ENCODE peak calls at places on chromosomes 16 and 17, in nine cellular contexts. E is AG09309, H is lung, X is astrocyte of the hippocampus, G is cardiac fibroblast, V is kidney glomerular epithelial cell, D is epithelial cell of esophagus, I is Calu3, M is fibroblast of pulmonary artery. N is an unnamed sample.

GRCh38 chr17:78204387-78205123 is 9.5 kb upstream of the BIRC5 start:
- DNase-seq in E (no peak), H (no peak), X (no peak), G (no peak), V (no peak), D (no peak), I (no peak), M (no peak), N (no peak)

GRCh38 chr17:17063546-17064122 is 21.4 kb downstream of the MPRIP start:
- DNase-seq in E (no peak), H (peak; percentile 78), X (no peak), G (peak; percentile 46), V (no peak), D (peak; percentile 34), I (no peak), M (no peak), N (no peak)

GRCh38 chr16:27315333-27316037 is 1.7 kb downstream of the IL4R start:
- DNase-seq in E (peak; percentile 39), H (peak; percentile 71), X (no peak), G (peak; percentile 90), V (peak; percentile 15), D (peak; percentile 97), I (peak; percentile 77), M (peak; percentile 95), N (peak; percentile 91)

GRCh38 chr17:15398291-15398690 is 56.9 kb upstream of the TEKT3 start:
- DNase-seq in E (no peak), H (no peak), X (peak; percentile 88), G (peak; percentile 43), V (no peak), D (no peak), I (no peak), M (peak; percentile 36), N (no peak)

GRCh38 chr16:79897444-79898146 is 297.1 kb upstream of the MAF start:
- DNase-seq in E (no peak), H (no peak), X (peak; percentile 31), G (peak; percentile 5), V (peak; percentile 84), D (no peak), I (peak; percentile 13), M (peak; percentile 2), N (no peak)

GRCh38 chr17:46908352-46908751 is 14.6 kb upstream of the GOSR2 start:
- DNase-seq in E (no peak), H (no peak), X (no peak), G (no peak), V (no peak), D (no peak), I (no peak), M (no peak), N (no peak)

GRCh38 chr16:4179020-4179419 is 62.8 kb upstream of the ADCY9 start:
- DNase-seq in E (no peak), H (peak; percentile 79), X (no peak), G (peak; percentile 58), V (no peak), D (peak; percentile 96), I (peak; percentile 47), M (peak; percentile 62), N (peak; percentile 66)

GRCh38 chr16:52597073-52597771 is 50.3 kb upstream of the TOX3 start:
- DNase-seq in E (no peak), H (no peak), X (peak; percentile 36), G (no peak), V (no peak), D (no peak), I (no peak), M (no peak), N (no peak)

GRCh38 chr17:28612936-28613872 is 781 bp downstream of the RSKR start:
- DNase-seq in E (no peak), H (no peak), X (peak; percentile 61), G (peak; percentile 59), V (peak; percentile 7), D (peak; percentile 28), I (peak; percentile 46), M (peak; percentile 54), N (no peak)

GRCh38 chr17:46003907-46004748 is 5.1 kb downstream of the STH start:
- DNase-seq in E (no peak), H (no peak), X (peak; percentile 73), G (peak; percentile 46), V (no peak), D (no peak), I (peak; percentile 62), M (peak; percentile 23), N (no peak)

GRCh38 chr17:21019976-21020575 is 22.7 kb downstream of the USP22 start:
- DNase-seq in E (no peak), H (no peak), X (peak; percentile 44), G (peak; percentile 49), V (no peak), D (no peak), I (peak; percentile 13), M (peak; percentile 53), N (no peak)

GRCh38 chr16:22325598-22326368 is 28.6 kb downstream of the POLR3E start:
- DNase-seq in E (no peak), H (no peak), X (no peak), G (no peak), V (no peak), D (no peak), I (no peak), M (no peak), N (no peak)

GRCh38 chr16:57863434-57864160 is 61.3 kb upstream of the KIFC3 start:
- DNase-seq in E (peak; percentile 63), H (peak; percentile 68), X (peak; percentile 86), G (peak; percentile 89), V (peak; percentile 80), D (peak; percentile 74), I (peak; percentile 75), M (peak; percentile 84), N (peak; percentile 68)

GRCh38 chr17:47851764-47852112 is 775 bp upstream of the SP6 start:
- DNase-seq in E (no peak), H (no peak), X (no peak), G (no peak), V (no peak), D (no peak), I (no peak), M (no peak), N (no peak)

GRCh38 chr16:89949121-89949742 is 677 bp downstream of the DEF8 start:
- DNase-seq in E (no peak), H (no peak), X (peak; percentile 22), G (no peak), V (no peak), D (no peak), I (no peak), M (no peak), N (no peak)

GRCh38 chr17:62703776-62704380 is 76.4 kb downstream of the MRC2 start:
- DNase-seq in E (no peak), H (peak; percentile 77), X (peak; percentile 92), G (peak; percentile 65), V (peak; percentile 44), D (peak; percentile 76), I (peak; percentile 82), M (peak; percentile 62), N (no peak)

GRCh38 chr16:59701987-59702386 is 967.9 kb upstream of the GOT2 start:
- DNase-seq in E (no peak), H (no peak), X (no peak), G (no peak), V (no peak), D (no peak), I (no peak), M (no peak), N (no peak)

GRCh38 chr17:54257440-54257839 is 434.7 kb downstream of the KIF2B start:
- DNase-seq in E (no peak), H (no peak), X (no peak), G (no peak), V (no peak), D (peak; percentile 23), I (no peak), M (no peak), N (no peak)

GRCh38 chr16:86630471-86630870 is 52.1 kb downstream of the FOXL1 start:
- DNase-seq in E (no peak), H (no peak), X (no peak), G (no peak), V (no peak), D (no peak), I (no peak), M (no peak), N (no peak)

GRCh38 chr17:58306131-58306951 is 22.3 kb downstream of the TSPOAP1 start:
- DNase-seq in E (no peak), H (peak; percentile 10), X (no peak), G (no peak), V (no peak), D (no peak), I (no peak), M (no peak), N (no peak)

GRCh38 chr17:47967607-47968252 is 3.2 kb upstream of the CDK5RAP3 start:
- DNase-seq in E (peak; percentile 50), H (no peak), X (peak; percentile 83), G (peak; percentile 66), V (peak; percentile 22), D (peak; percentile 96), I (no peak), M (peak; percentile 70), N (peak; percentile 97)

GRCh38 chr17:14745122-14745521 is 444.2 kb downstream of the HS3ST3B1 start:
- DNase-seq in E (peak; percentile 67), H (no peak), X (no peak), G (peak; percentile 76), V (no peak), D (peak; percentile 83), I (no peak), M (peak; percentile 83), N (peak; percentile 74)

GRCh38 chr17:58756246-58757161 is 850 bp downstream of the PPM1E start:
- DNase-seq in E (no peak), H (no peak), X (peak; percentile 43), G (no peak), V (no peak), D (no peak), I (no peak), M (peak; percentile 4), N (no peak)

GRCh38 chr17:28547623-28548416 is 4.6 kb downstream of the UNC119 start:
- DNase-seq in E (no peak), H (peak; percentile 82), X (peak; percentile 84), G (peak; percentile 79), V (peak; percentile 43), D (peak; percentile 60), I (peak; percentile 87), M (peak; percentile 77), N (no peak)

GRCh38 chr16:8173111-8173644 is 417.1 kb downstream of the TMEM114 start:
- DNase-seq in E (no peak), H (peak; percentile 53), X (peak; percentile 89), G (peak; percentile 27), V (peak; percentile 73), D (peak; percentile 67), I (peak; percentile 49), M (peak; percentile 39), N (peak; percentile 18)

GRCh38 chr16:72990003-72990521 is 57.9 kb downstream of the ZFHX3 start:
- DNase-seq in E (peak; percentile 65), H (peak; percentile 58), X (peak; percentile 86), G (peak; percentile 72), V (no peak), D (peak; percentile 83), I (peak; percentile 44), M (peak; percentile 78), N (peak; percentile 47)

GRCh38 chr17:43366809-43367587 is 31.8 kb upstream of the ARL4D start:
- DNase-seq in E (no peak), H (no peak), X (peak; percentile 51), G (peak; percentile 24), V (no peak), D (no peak), I (no peak), M (no peak), N (no peak)

GRCh38 chr16:55955439-55955838 is 80.3 kb upstream of the CES5A start:
- DNase-seq in E (no peak), H (no peak), X (no peak), G (no peak), V (no peak), D (no peak), I (no peak), M (no peak), N (no peak)

GRCh38 chr17:66755101-66755943 is 79.6 kb upstream of the CACNG5 start:
- DNase-seq in E (no peak), H (no peak), X (no peak), G (no peak), V (peak; percentile 70), D (peak; percentile 75), I (no peak), M (no peak), N (peak; percentile 45)

GRCh38 chr17:82896071-82897000 is 56.5 kb upstream of the ZNF750 start:
- DNase-seq in E (no peak), H (no peak), X (no peak), G (no peak), V (no peak), D (no peak), I (no peak), M (no peak), N (no peak)

GRCh38 chr16:84729716-84730320 is 30.0 kb downstream of the USP10 start:
- DNase-seq in E (no peak), H (no peak), X (no peak), G (no peak), V (no peak), D (no peak), I (no peak), M (no peak), N (no peak)

N was measured in foreskin keratinocyte.